ENCODE peak calls at places on chromosomes 4 and X, in ten cellular contexts. H is AG08395; K is colonic mucosa; W is NCI-H226; T is activated CD8-positive, alpha-beta memory T cell treated with anti-CD3 and anti-CD28 coated beads, Interleukin-2, amount 50 U/mL, for 48 hours; J is stimulated activated CD4-positive, alpha-beta T cell treated with anti-CD3 and anti-CD28 coated beads, Interleukin-4, amount 100 ng/mL, for 48 hours; Y is HFFc6; G is amniotic epithelial cell; X is NCI-H82; O is NCI-H345. N is an unnamed sample.

GRCh38 chr4:48739560-48740019 is 40.5 kb downstream of the FRYL start:
- DNase-seq in H (no peak), K (no peak), W (peak), T (no peak), J (no peak), Y (no peak), G (peak), X (no peak), O (no peak), N (no peak)

GRCh38 chrX:24927372-24927771 is 88.4 kb downstream of the ARX start:
- DNase-seq in H (no peak), K (no peak), W (no peak), T (no peak), J (no peak), Y (no peak), G (no peak), X (no peak), O (no peak), N (no peak)

GRCh38 chrX:1521459-1521956 is 15.5 kb downstream of the P2RY8 start:
- DNase-seq in H (no peak), K (no peak), W (no peak), T (peak), J (no peak), Y (no peak), G (no peak), X (no peak), O (no peak), N (peak)

GRCh38 chrX:153456161-153456560 is 10.3 kb upstream of the TREX2 start:
- DNase-seq in H (no peak), K (no peak), W (no peak), T (no peak), J (no peak), Y (no peak), G (no peak), X (no peak), O (no peak), N (no peak)

GRCh38 chr4:144564358-144564757 is 81.6 kb upstream of the HHIP start:
- DNase-seq in H (no peak), K (no peak), W (no peak), T (no peak), J (no peak), Y (no peak), G (no peak), X (no peak), O (no peak), N (no peak)

GRCh38 chr4:33715996-33716395 is 2528.3 kb downstream of the ARAP2 start:
- DNase-seq in H (peak), K (no peak), W (peak), T (no peak), J (no peak), Y (peak), G (peak), X (no peak), O (no peak), N (no peak)

GRCh38 chrX:149040873-149041535 is 464.1 kb downstream of the IDS start:
- DNase-seq in H (no peak), K (no peak), W (no peak), T (no peak), J (no peak), Y (no peak), G (peak), X (peak), O (no peak), N (no peak)

GRCh38 chrX:14080031-14080430 is 50.3 kb upstream of the GEMIN8 start:
- DNase-seq in H (no peak), K (no peak), W (no peak), T (no peak), J (no peak), Y (no peak), G (no peak), X (no peak), O (no peak), N (no peak)

GRCh38 chr4:24910504-24910903 is 2.3 kb downstream of the CCDC149 start:
- DNase-seq in H (peak), K (no peak), W (no peak), T (no peak), J (no peak), Y (peak), G (peak), X (no peak), O (no peak), N (no peak)

GRCh38 chr4:23333946-23334878 is 555.6 kb downstream of the PPARGC1A start:
- DNase-seq in H (peak), K (peak), W (peak), T (no peak), J (peak), Y (no peak), G (peak), X (peak), O (peak), N (no peak)

N was measured in osteocyte.